ENCODE peak calls at places on chromosome 18, in six cellular contexts. H is testis, M is uterus, O is sigmoid colon, C is esophagus muscularis mucosa, E is prostate gland. Y is an unnamed sample. For H3K27me3, the result is how much of the 10 kb centered on the place peaks cover.

GRCh38 chr18:26301681-26302080 is 75.4 kb downstream of the TAF4B start:
- DNase-seq in H (no peak), O (no peak), M (no peak), C (no peak), E (no peak), Y (no peak)

GRCh38 chr18:76456018-76456750 is 38.9 kb downstream of the ZNF516 start:
- DNase-seq in M (no peak), H (peak), C (no peak), E (no peak), O (peak), Y (no peak)

GRCh38 chr18:53508529-53508928 is 715.9 kb downstream of the MBD2 start:
- DNase-seq in O (no peak), M (no peak), C (no peak), E (no peak), H (no peak), Y (no peak)

GRCh38 chr18:53225567-53226325 is 885.7 kb downstream of the DCC start:
- DNase-seq in E (no peak), O (no peak), C (no peak), H (peak), M (no peak), Y (no peak)

GRCh38 chr18:51194604-51195003 is 2.9 kb downstream of the MEX3C start:
- DNase-seq in E (no peak), O (no peak), H (no peak), M (no peak), C (no peak), Y (peak)

GRCh38 chr18:76351961-76352581 is 143.0 kb downstream of the ZNF516 start:
- DNase-seq in H (peak), C (peak), O (peak), M (peak), E (peak), Y (no peak)

GRCh38 chr18:23553887-23554286 is 32.4 kb downstream of the NPC1 start:
- DNase-seq in H (no peak), M (no peak), C (no peak), O (no peak), E (no peak), Y (no peak)

GRCh38 chr18:63567276-63567675 is 19.9 kb upstream of the SERPINB13 start:
- DNase-seq in M (no peak), E (no peak), H (no peak), O (no peak), C (no peak), Y (no peak)

GRCh38 chr18:34871435-34871834 is 161.3 kb downstream of the DTNA start:
- DNase-seq in M (no peak), E (no peak), C (no peak), H (no peak), O (no peak), Y (no peak)

GRCh38 chr18:25350561-25351201 is 1.3 kb downstream of the ZNF521 start:
- DNase-seq in O (peak), M (peak), E (no peak), C (no peak), H (peak), Y (peak)

GRCh38 chr18:3151379-3152264 is 68.1 kb downstream of the MYOM1 start:
- DNase-seq in H (no peak), C (no peak), O (no peak), E (no peak), M (no peak), Y (peak)

GRCh38 chr18:59837586-59837985 is 62.2 kb upstream of the PMAIP1 start:
- DNase-seq in H (peak), O (no peak), M (peak), C (no peak), E (peak), Y (peak)

GRCh38 chr18:28735731-28736130 is 558.8 kb upstream of the CDH2 start:
- DNase-seq in C (no peak), M (no peak), O (no peak), H (no peak), E (no peak), Y (peak)

GRCh38 chr18:34128436-34128835 is 96.3 kb downstream of the NOL4 start:
- DNase-seq in O (no peak), E (no peak), M (no peak), C (no peak), H (no peak), Y (no peak)

GRCh38 chr18:50312296-50313030 is 25.0 kb upstream of the CXXC1 start:
- DNase-seq in H (no peak), O (no peak), E (no peak), M (no peak), C (no peak), Y (no peak)

GRCh38 chr18:35463050-35463449 is 34.7 kb downstream of the INO80C start:
- DNase-seq in C (no peak), H (no peak), E (no peak), O (no peak), M (peak), Y (peak)

GRCh38 chr18:68040198-68040597 is 523.7 kb upstream of the DSEL start:
- DNase-seq in M (no peak), C (no peak), E (no peak), O (no peak), H (no peak), Y (no peak)

GRCh38 chr18:76684265-76684664 is 138.1 kb upstream of the ZNF236 start:
- DNase-seq in C (no peak), M (peak), H (no peak), E (no peak), O (no peak), Y (no peak)

GRCh38 chr18:23867011-23867410 is 147.5 kb upstream of the TTC39C start:
- DNase-seq in M (no peak), H (no peak), E (no peak), C (no peak), O (no peak), Y (no peak)

GRCh38 chr18:3248670-3249359 is 1.2 kb downstream of the MYL12A start:
- DNase-seq in H (peak), M (no peak), E (peak), C (no peak), O (no peak), Y (peak)

GRCh38 chr18:28177828-28178635 is 1.1 kb upstream of the CDH2 start:
- DNase-seq in E (peak), O (no peak), M (peak), H (peak), C (peak), Y (peak)

GRCh38 chr18:36724591-36725001 is 104.2 kb downstream of the TPGS2 start:
- DNase-seq in C (no peak), O (no peak), H (peak), M (peak), E (no peak), Y (no peak)

GRCh38 chr18:36534154-36534688 is 236.7 kb downstream of the FHOD3 start:
- DNase-seq in C (peak), M (no peak), H (no peak), E (no peak), O (no peak), Y (no peak)

GRCh38 chr18:69948919-69949537 is 1.4 kb upstream of the CD226 start:
- DNase-seq in E (no peak), C (no peak), H (peak), O (peak), M (no peak), Y (peak)

GRCh38 chr18:76643996-76644395 is 149.0 kb upstream of the ZNF516 start:
- DNase-seq in C (no peak), M (no peak), E (no peak), H (no peak), O (no peak), Y (no peak)

GRCh38 chr18:14971461-14972185 is 223.7 kb downstream of the ANKRD30B start:
- DNase-seq in O (no peak), M (no peak), H (no peak), E (no peak), C (peak), Y (peak)

GRCh38 chr18:41096504-41096903 is 858.5 kb upstream of the PIK3C3 start:
- DNase-seq in M (no peak), C (no peak), H (peak), E (no peak), O (no peak), Y (peak)

GRCh38 chr18:51621103-51621969 is 423.9 kb upstream of the MEX3C start:
- DNase-seq in M (no peak), H (peak), E (no peak), C (no peak), O (no peak), Y (peak)

GRCh38 chr18:62102221-62102620 is 84.6 kb downstream of the PIGN start:
- DNase-seq in M (no peak), O (no peak), H (no peak), E (no peak), C (no peak), Y (no peak)

GRCh38 chr18:5868218-5868904 is 27.0 kb downstream of the TMEM200C start:
- DNase-seq in M (peak), O (no peak), H (peak), E (peak), C (no peak), Y (peak)

GRCh38 chr18:11909597-11910026 is 1.5 kb upstream of the MPPE1 start:
- DNase-seq in C (no peak), M (no peak), E (no peak), O (no peak), H (no peak), Y (peak)

GRCh38 chr18:73136134-73136533 is 268.3 kb upstream of the NETO1 start:
- DNase-seq in M (no peak), C (no peak), H (no peak), O (no peak), E (no peak), Y (no peak)

GRCh38 chr18:39618265-39619003 is 2052.8 kb upstream of the CELF4 start:
- DNase-seq in E (no peak), H (no peak), O (no peak), C (no peak), M (no peak), Y (no peak)

GRCh38 chr18:47737198-47737830 is 193.1 kb downstream of the SMAD2 start:
- DNase-seq in E (no peak), C (no peak), H (no peak), M (no peak), O (peak), Y (no peak)

GRCh38 chr18:26863921-26864497 is 1.5 kb downstream of the AQP4 start:
- DNase-seq in E (no peak), C (no peak), M (no peak), O (no peak), H (peak), Y (no peak)

DNA sequence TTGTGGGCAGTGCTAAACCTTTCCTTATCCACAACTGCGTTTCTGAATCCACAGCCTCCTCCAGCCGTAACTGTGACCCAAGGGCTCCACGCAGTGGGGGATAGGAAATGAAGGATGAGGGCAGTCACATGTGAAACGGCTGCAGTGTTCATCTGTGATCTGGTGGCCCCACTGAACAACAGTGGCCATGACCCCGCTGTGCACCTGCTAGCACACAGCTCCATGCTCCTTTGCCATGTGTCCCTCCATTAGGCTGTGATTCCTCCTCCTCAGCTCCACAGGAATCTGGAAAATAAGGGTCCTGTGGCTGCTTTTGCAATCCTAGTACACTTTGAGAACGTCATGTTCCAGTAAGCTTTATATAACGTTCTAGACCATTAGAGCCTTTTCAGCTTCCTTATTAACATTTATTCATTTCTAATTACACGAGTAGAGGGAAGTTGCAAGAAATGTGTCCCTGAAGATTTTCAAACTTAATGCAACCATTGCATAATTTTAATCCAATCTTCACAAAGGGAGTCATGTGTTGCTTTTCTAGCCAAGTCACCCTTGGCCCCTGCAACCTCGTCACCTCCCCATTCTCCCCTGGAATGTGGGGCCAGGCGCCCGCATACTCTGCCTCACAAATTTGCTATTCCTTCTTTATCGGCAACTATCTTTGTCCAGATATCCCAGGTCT is 7.1 kb upstream of the NAPG start:
- DNase-seq in C (no peak), M (peak), E (peak), H (peak), O (peak), Y (peak)
- TF ChIP-seq POLR2A in C (no peak), M (no peak), E (no peak), H (no peak), O (no peak), Y (no peak)

GRCh38 chr18:453399-453798 is 47.1 kb downstream of the COLEC12 start:
- DNase-seq in O (no peak), C (no peak), E (no peak), M (no peak), H (no peak), Y (no peak)
- H3K4me3 ChIP-seq in O (no peak), C (no peak), E (no peak), M (no peak), H (no peak), Y (no peak)

DNA sequence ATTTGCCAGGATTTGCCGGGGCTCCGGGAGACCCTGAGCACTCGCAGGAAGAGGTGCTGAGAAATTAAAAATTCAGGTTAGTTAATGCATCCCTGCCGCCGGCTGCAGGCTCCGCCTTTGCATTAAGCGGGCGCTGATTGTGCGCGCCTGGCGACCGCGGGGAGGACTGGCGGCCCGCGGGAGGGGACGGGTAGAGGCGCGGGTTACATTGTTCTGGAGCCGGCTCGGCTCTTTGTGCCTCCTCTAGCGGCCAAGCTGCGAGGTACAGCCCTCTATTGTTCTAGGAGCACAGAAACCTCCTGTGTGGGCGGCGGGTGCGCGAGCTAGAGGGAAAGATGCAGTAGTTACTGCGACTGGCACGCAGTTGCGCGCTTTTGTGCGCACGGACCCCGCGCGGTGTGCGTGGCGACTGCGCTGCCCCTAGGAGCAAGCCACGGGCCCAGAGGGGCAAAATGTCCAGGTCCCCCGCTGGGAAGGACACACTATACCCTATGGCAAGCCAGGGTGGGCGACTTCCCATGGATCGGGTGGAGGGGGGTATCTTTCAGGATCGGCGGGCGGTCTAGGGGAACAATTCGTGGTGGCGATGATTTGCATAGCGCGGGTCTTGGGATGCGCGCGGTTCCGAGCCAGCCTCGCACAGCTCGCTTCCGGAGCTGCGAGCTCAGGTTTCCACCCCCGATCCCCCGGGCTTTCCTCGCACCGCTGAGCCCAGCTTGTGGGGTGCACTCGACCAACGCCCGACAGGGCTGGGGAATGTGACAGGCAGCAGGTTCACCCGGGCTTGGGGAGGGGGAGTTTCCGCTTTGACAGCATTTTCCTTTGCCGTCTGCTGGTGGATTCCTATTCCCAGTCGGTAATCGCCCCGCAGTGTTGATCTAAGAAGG is 2.9 kb downstream of the ONECUT2 start:
- DNase-seq in H (peak), O (no peak), M (no peak), E (no peak), C (no peak), Y (peak)
- H3K27me3 ChIP-seq in H (under half), O (half or more), M (half or more), E (half or more), C (half or more), Y (half or more)

GRCh38 chr18:74541703-74542555 is 7.6 kb downstream of the CNDP1 start:
- DNase-seq in C (no peak), H (no peak), O (no peak), M (no peak), E (no peak), Y (no peak)
- TF ChIP-seq POLR2A in C (no peak), H (no peak), O (no peak), M (no peak), E (no peak), Y (no peak)

DNA sequence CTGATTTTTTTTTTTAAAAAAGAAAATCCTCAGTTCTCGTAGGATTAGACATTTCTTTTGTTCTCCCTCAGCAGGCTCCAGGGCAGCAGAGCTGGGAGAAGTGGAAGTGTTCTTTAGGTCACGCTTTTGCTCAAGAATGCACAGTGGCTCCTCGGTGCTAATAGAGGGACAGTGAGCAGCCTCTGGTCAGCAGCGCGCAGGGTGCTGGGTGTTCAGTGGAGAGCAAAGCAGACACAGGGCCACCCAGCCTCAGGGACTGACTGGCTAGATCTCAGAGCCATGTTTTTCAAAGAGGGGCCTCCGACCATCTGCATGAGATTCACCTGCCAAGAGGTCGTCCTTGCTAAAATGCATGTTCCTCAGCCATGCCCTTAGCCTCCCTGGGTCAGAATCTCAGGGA is 218.8 kb downstream of the HAUS1 start:
- DNase-seq in E (no peak), H (no peak), C (no peak), M (no peak), O (no peak), Y (no peak)
- H3K4me3 ChIP-seq in E (no peak), H (no peak), C (no peak), M (no peak), O (no peak), Y (no peak)

DNA sequence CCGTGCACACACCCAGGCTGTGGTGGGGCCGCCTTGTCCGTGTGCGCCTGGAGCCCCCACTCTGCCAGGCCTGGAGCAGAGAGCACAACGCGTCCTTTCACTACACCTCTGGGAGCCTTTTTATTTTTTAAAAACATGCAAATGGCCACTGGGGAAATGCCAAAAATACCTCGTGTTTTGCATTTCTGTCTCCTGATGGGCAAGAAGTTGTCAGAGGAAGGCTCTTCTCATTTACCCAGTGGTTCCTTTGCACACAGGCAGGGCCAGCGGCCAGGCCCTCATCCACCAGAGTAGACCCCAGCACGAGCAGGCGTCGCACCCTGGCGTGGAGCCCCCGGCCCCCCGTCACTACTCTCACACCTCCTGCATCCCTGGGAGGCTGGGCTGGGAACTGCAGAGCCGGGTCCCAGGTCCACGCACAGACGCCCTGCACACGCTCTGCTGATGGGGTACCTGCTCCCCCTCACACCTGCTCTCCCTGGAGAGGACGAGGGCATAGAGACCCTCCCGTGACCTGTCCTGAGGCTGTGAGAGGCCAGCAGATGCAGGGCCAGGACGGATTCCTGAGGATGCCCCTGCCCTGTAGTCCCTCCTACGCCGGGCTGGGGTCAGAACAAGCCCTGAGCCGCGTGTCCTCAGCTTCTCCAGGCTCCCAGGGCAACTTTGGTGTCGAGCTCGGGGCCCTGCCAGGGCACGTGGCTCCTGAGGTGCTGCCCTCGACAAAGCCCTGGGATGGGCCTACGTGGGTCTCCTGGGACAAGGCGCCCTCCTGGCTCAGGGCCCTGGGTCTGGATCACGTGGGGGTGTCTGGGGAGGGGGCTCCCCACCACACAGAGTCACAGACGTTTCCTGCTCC is 64.9 kb downstream of the NFATC1 start:
- DNase-seq in H (no peak), E (no peak), M (no peak), C (no peak), O (no peak), Y (no peak)
- H3K27me3 ChIP-seq in H (under half), E (under half), M (under half), C (under half), O (under half), Y (under half)

GRCh38 chr18:48997985-48998831 is 47.4 kb upstream of the SMAD7 start:
- DNase-seq in H (no peak), C (no peak), E (no peak), M (peak), O (peak), Y (peak)
- TF ChIP-seq POLR2A in H (no peak), C (no peak), E (no peak), M (no peak), O (no peak), Y (no peak)

Y was measured in endothelial cell of umbilical vein.